ENCODE peak calls at places on chromosome 21, in seven cellular contexts. One of them, this sample, is unnamed.

GRCh38 chr21:35051287-35051818 is 2.3 kb upstream of the RUNX1 start:
- DNase-seq in mammary epithelial cell: peak
- DNase-seq in neural progenitor cell: peak
- DNase-seq in IMR-90: peak
- DNase-seq in trophoblast cell: peak
- DNase-seq in HCT116: peak
- DNase-seq in fibroblast of lung: peak
- DNase-seq in this sample: peak

GRCh38 chr21:31521515-31521914 is 138.0 kb upstream of the SOD1 start:
- DNase-seq in mammary epithelial cell: no peak
- DNase-seq in neural progenitor cell: no peak
- DNase-seq in IMR-90: no peak
- DNase-seq in trophoblast cell: no peak
- DNase-seq in HCT116: no peak
- DNase-seq in fibroblast of lung: no peak
- DNase-seq in this sample: no peak

GRCh38 chr21:30981403-30981802 is 56.9 kb downstream of the KRTAP19-8 start:
- DNase-seq in mammary epithelial cell: no peak
- DNase-seq in neural progenitor cell: no peak
- DNase-seq in IMR-90: no peak
- DNase-seq in trophoblast cell: no peak
- DNase-seq in HCT116: no peak
- DNase-seq in fibroblast of lung: no peak
- DNase-seq in this sample: peak

GRCh38 chr21:46128106-46128982 is 27.0 kb downstream of the FTCD start:
- DNase-seq in mammary epithelial cell: no peak
- DNase-seq in neural progenitor cell: peak
- DNase-seq in IMR-90: no peak
- DNase-seq in trophoblast cell: peak
- DNase-seq in HCT116: no peak
- DNase-seq in fibroblast of lung: peak
- DNase-seq in this sample: no peak

GRCh38 chr21:45302082-45303061 is 14.7 kb upstream of the POFUT2 start:
- DNase-seq in mammary epithelial cell: no peak
- DNase-seq in neural progenitor cell: no peak
- DNase-seq in IMR-90: no peak
- DNase-seq in trophoblast cell: no peak
- DNase-seq in HCT116: no peak
- DNase-seq in fibroblast of lung: peak
- DNase-seq in this sample: no peak

GRCh38 chr21:43956667-43957030 is 55.5 kb upstream of the TRAPPC10 start:
- DNase-seq in mammary epithelial cell: no peak
- DNase-seq in neural progenitor cell: no peak
- DNase-seq in IMR-90: peak
- DNase-seq in trophoblast cell: no peak
- DNase-seq in HCT116: no peak
- DNase-seq in fibroblast of lung: peak
- DNase-seq in this sample: no peak

GRCh38 chr21:16488042-16488441 is 758.3 kb downstream of the USP25 start:
- DNase-seq in mammary epithelial cell: no peak
- DNase-seq in neural progenitor cell: no peak
- DNase-seq in IMR-90: no peak
- DNase-seq in trophoblast cell: no peak
- DNase-seq in HCT116: no peak
- DNase-seq in fibroblast of lung: no peak
- DNase-seq in this sample: no peak

GRCh38 chr21:35220301-35220700 is 171.2 kb upstream of the RUNX1 start:
- DNase-seq in mammary epithelial cell: no peak
- DNase-seq in neural progenitor cell: no peak
- DNase-seq in IMR-90: no peak
- DNase-seq in trophoblast cell: no peak
- DNase-seq in HCT116: no peak
- DNase-seq in fibroblast of lung: no peak
- DNase-seq in this sample: no peak

GRCh38 chr21:43608225-43608624 is 51.1 kb downstream of the HSF2BP start:
- DNase-seq in mammary epithelial cell: peak
- DNase-seq in neural progenitor cell: no peak
- DNase-seq in IMR-90: peak
- DNase-seq in trophoblast cell: peak
- DNase-seq in HCT116: no peak
- DNase-seq in fibroblast of lung: peak
- DNase-seq in this sample: no peak

GRCh38 chr21:45776971-45777370 is 133.4 kb downstream of the PCBP3 start:
- DNase-seq in mammary epithelial cell: no peak
- DNase-seq in neural progenitor cell: no peak
- DNase-seq in IMR-90: no peak
- DNase-seq in trophoblast cell: no peak
- DNase-seq in HCT116: no peak
- DNase-seq in fibroblast of lung: no peak
- DNase-seq in this sample: no peak

GRCh38 chr21:44426663-44427191 is 28.6 kb upstream of the LRRC3 start:
- DNase-seq in mammary epithelial cell: no peak
- DNase-seq in neural progenitor cell: no peak
- DNase-seq in IMR-90: no peak
- DNase-seq in trophoblast cell: no peak
- DNase-seq in HCT116: no peak
- DNase-seq in fibroblast of lung: no peak
- DNase-seq in this sample: no peak

GRCh38 chr21:44057055-44057454 is 44.9 kb downstream of the TRAPPC10 start:
- DNase-seq in mammary epithelial cell: no peak
- DNase-seq in neural progenitor cell: no peak
- DNase-seq in IMR-90: no peak
- DNase-seq in trophoblast cell: no peak
- DNase-seq in HCT116: no peak
- DNase-seq in fibroblast of lung: no peak
- DNase-seq in this sample: no peak

GRCh38 chr21:16081304-16081703 is 351.5 kb downstream of the USP25 start:
- DNase-seq in mammary epithelial cell: no peak
- DNase-seq in neural progenitor cell: no peak
- DNase-seq in IMR-90: no peak
- DNase-seq in trophoblast cell: no peak
- DNase-seq in HCT116: no peak
- DNase-seq in fibroblast of lung: no peak
- DNase-seq in this sample: no peak

GRCh38 chr21:40386301-40386911 is 460.6 kb downstream of the DSCAM start:
- DNase-seq in mammary epithelial cell: peak
- DNase-seq in neural progenitor cell: peak
- DNase-seq in IMR-90: no peak
- DNase-seq in trophoblast cell: peak
- DNase-seq in HCT116: no peak
- DNase-seq in fibroblast of lung: no peak
- DNase-seq in this sample: peak

GRCh38 chr21:37082375-37082774 is 9.3 kb downstream of the TTC3 start:
- DNase-seq in mammary epithelial cell: no peak
- DNase-seq in neural progenitor cell: no peak
- DNase-seq in IMR-90: no peak
- DNase-seq in trophoblast cell: no peak
- DNase-seq in HCT116: no peak
- DNase-seq in fibroblast of lung: no peak
- DNase-seq in this sample: no peak

GRCh38 chr21:37085726-37086125 is 12.7 kb downstream of the TTC3 start:
- DNase-seq in mammary epithelial cell: no peak
- DNase-seq in neural progenitor cell: no peak
- DNase-seq in IMR-90: no peak
- DNase-seq in trophoblast cell: no peak
- DNase-seq in HCT116: no peak
- DNase-seq in fibroblast of lung: no peak
- DNase-seq in this sample: no peak

GRCh38 chr21:37079211-37079824 is 6.3 kb downstream of the TTC3 start:
- DNase-seq in mammary epithelial cell: no peak
- DNase-seq in neural progenitor cell: no peak
- DNase-seq in IMR-90: no peak
- DNase-seq in trophoblast cell: no peak
- DNase-seq in HCT116: no peak
- DNase-seq in fibroblast of lung: no peak
- DNase-seq in this sample: peak

GRCh38 chr21:37087188-37087587 is 14.1 kb downstream of the TTC3 start:
- DNase-seq in mammary epithelial cell: peak
- DNase-seq in neural progenitor cell: peak
- DNase-seq in IMR-90: peak
- DNase-seq in trophoblast cell: peak
- DNase-seq in HCT116: peak
- DNase-seq in fibroblast of lung: peak
- DNase-seq in this sample: no peak

GRCh38 chr21:37082856-37083611 is 10.0 kb downstream of the TTC3 start:
- DNase-seq in mammary epithelial cell: no peak
- DNase-seq in neural progenitor cell: no peak
- DNase-seq in IMR-90: no peak
- DNase-seq in trophoblast cell: no peak
- DNase-seq in HCT116: no peak
- DNase-seq in fibroblast of lung: no peak
- DNase-seq in this sample: no peak
- H3K4me3 ChIP-seq in mammary epithelial cell: no peak
- H3K4me3 ChIP-seq in neural progenitor cell: no peak
- H3K4me3 ChIP-seq in IMR-90: no peak
- H3K4me3 ChIP-seq in trophoblast cell: no peak
- H3K4me3 ChIP-seq in HCT116: no peak
- H3K4me3 ChIP-seq in fibroblast of lung: no peak
- H3K4me3 ChIP-seq in this sample: no peak

DNA sequence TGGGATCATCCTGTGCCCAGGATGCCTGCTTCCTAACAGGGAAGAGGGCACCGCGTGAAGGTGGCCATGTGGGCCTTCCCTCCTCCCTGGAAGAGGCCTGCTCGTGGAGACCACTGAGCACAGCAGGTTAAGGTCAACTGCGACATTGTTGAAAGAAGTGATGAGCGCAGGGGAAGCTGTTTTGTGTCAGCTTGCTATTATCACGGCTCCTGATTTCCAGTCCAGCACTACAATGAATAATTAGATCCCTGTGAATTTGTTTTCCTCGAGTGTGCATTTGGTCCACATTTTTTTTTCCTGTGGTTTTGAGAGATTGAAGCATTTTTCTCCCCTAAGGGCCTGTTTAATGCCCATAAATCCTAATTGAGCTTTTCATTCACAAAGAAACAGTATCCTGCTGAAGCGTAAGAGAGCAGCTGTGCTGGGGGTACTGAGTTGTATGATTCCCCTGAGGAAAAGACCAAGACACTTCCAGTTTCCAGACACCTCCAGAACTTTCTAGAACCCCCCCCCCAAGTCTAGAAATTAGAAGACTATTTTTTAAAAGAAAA is 204.9 kb downstream of the KCNJ6 start:
- DNase-seq in mammary epithelial cell: no peak
- DNase-seq in neural progenitor cell: no peak
- DNase-seq in IMR-90: no peak
- DNase-seq in trophoblast cell: no peak
- DNase-seq in HCT116: no peak
- DNase-seq in fibroblast of lung: no peak
- DNase-seq in this sample: no peak
- H2AFZ ChIP-seq in mammary epithelial cell: no peak
- H2AFZ ChIP-seq in neural progenitor cell: no peak
- H2AFZ ChIP-seq in IMR-90: peak
- H2AFZ ChIP-seq in trophoblast cell: peak
- H2AFZ ChIP-seq in HCT116: no peak
- H2AFZ ChIP-seq in fibroblast of lung: no peak
- H2AFZ ChIP-seq in this sample: no peak

DNA sequence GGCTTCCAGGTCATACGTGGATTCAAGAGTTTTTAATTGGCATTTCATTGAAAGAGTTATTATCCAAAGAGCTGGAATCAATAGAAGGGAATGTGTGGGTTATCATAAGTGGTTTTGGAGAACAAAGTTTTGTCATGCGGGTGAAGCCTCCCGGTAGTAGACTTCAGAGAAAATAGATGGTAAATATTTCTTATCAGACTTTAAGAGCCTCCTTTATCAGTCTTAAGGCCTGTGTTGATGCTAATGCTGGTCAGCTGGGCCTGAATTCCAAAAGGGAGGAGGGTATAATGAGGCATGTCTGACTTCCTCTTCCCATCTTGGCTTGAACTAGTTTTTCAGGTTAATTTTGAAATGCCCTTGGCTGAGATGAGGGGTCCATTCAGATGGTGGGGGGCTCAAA is 89.7 kb downstream of the ITSN1 start:
- DNase-seq in mammary epithelial cell: no peak
- DNase-seq in neural progenitor cell: no peak
- DNase-seq in IMR-90: no peak
- DNase-seq in trophoblast cell: peak
- DNase-seq in HCT116: no peak
- DNase-seq in fibroblast of lung: no peak
- DNase-seq in this sample: no peak
- H3K4me3 ChIP-seq in mammary epithelial cell: no peak
- H3K4me3 ChIP-seq in neural progenitor cell: no peak
- H3K4me3 ChIP-seq in IMR-90: no peak
- H3K4me3 ChIP-seq in trophoblast cell: no peak
- H3K4me3 ChIP-seq in HCT116: no peak
- H3K4me3 ChIP-seq in fibroblast of lung: no peak
- H3K4me3 ChIP-seq in this sample: no peak

GRCh38 chr21:41950941-41951408 is 2.8 kb downstream of the C2CD2 start:
- DNase-seq in mammary epithelial cell: no peak
- DNase-seq in neural progenitor cell: peak
- DNase-seq in IMR-90: no peak
- DNase-seq in trophoblast cell: no peak
- DNase-seq in HCT116: no peak
- DNase-seq in fibroblast of lung: no peak
- DNase-seq in this sample: no peak

GRCh38 chr21:41951876-41952567 is 1.8 kb downstream of the C2CD2 start:
- DNase-seq in mammary epithelial cell: no peak
- DNase-seq in neural progenitor cell: no peak
- DNase-seq in IMR-90: no peak
- DNase-seq in trophoblast cell: no peak
- DNase-seq in HCT116: no peak
- DNase-seq in fibroblast of lung: no peak
- DNase-seq in this sample: no peak

GRCh38 chr21:41953249-41953830 is 478 bp downstream of the C2CD2 start:
- DNase-seq in mammary epithelial cell: peak
- DNase-seq in neural progenitor cell: peak
- DNase-seq in IMR-90: no peak
- DNase-seq in trophoblast cell: no peak
- DNase-seq in HCT116: no peak
- DNase-seq in fibroblast of lung: no peak
- DNase-seq in this sample: no peak

GRCh38 chr21:41953831-41954653 is at the start of gene C2CD2:
- DNase-seq in mammary epithelial cell: peak
- DNase-seq in neural progenitor cell: peak
- DNase-seq in IMR-90: peak
- DNase-seq in trophoblast cell: peak
- DNase-seq in HCT116: no peak
- DNase-seq in fibroblast of lung: peak
- DNase-seq in this sample: no peak

GRCh38 chr21:41952568-41953248 is 1.1 kb downstream of the C2CD2 start:
- DNase-seq in mammary epithelial cell: peak
- DNase-seq in neural progenitor cell: peak
- DNase-seq in IMR-90: peak
- DNase-seq in trophoblast cell: peak
- DNase-seq in HCT116: no peak
- DNase-seq in fibroblast of lung: no peak
- DNase-seq in this sample: no peak
- H2AFZ ChIP-seq in mammary epithelial cell: peak
- H2AFZ ChIP-seq in neural progenitor cell: peak
- H2AFZ ChIP-seq in IMR-90: peak
- H2AFZ ChIP-seq in trophoblast cell: peak
- H2AFZ ChIP-seq in HCT116: no peak
- H2AFZ ChIP-seq in fibroblast of lung: no peak
- H2AFZ ChIP-seq in this sample: no peak

This sample was measured in Karpas-422.